ENCODE peak calls at places on chromosome 1, in seven cellular contexts. R is uterus, Y is trophoblast cell, I is hepatocyte, X is thoracic aorta, Q is foreskin keratinocyte, D is MM.1S. U is an unnamed sample.
A peak's percentile ranks its signal among the peaks of the same experiment; 100 is the strongest.

GRCh38 chr1:244087611-244088010 is 36.5 kb downstream of the ZBTB18 start:
- DNase-seq in R (no peak), Y (no peak), I (no peak), X (no peak), Q (no peak), D (no peak), U (no peak)

GRCh38 chr1:6507461-6507911 is 16.0 kb upstream of the PLEKHG5 start:
- DNase-seq in R (no peak), Y (no peak), I (no peak), X (no peak), Q (no peak), D (no peak), U (no peak)

GRCh38 chr1:11355594-11356467 is 82.8 kb downstream of the UBIAD1 start:
- DNase-seq in R (no peak), Y (no peak), I (no peak), X (no peak), Q (no peak), D (no peak), U (no peak)

GRCh38 chr1:231337043-231337471 is 595 bp downstream of the EXOC8 start:
- DNase-seq in R (no peak), Y (no peak), I (no peak), X (no peak), Q (no peak), D (peak; percentile 70), U (no peak)

GRCh38 chr1:39395357-39395831 is 96.0 kb upstream of the BMP8A start:
- DNase-seq in R (no peak), Y (no peak), I (peak; percentile 27), X (no peak), Q (peak; percentile 90), D (no peak), U (peak; percentile 65)

GRCh38 chr1:29695809-29696208 is 459.5 kb downstream of the PTPRU start:
- DNase-seq in R (no peak), Y (no peak), I (no peak), X (no peak), Q (no peak), D (no peak), U (no peak)

GRCh38 chr1:22262583-22262982 is 119.7 kb upstream of the WNT4 start:
- DNase-seq in R (no peak), Y (peak; percentile 50), I (peak; percentile 50), X (no peak), Q (no peak), D (peak; percentile 9), U (no peak)

GRCh38 chr1:15835205-15835740 is 12.2 kb upstream of the SPEN start:
- DNase-seq in R (no peak), Y (no peak), I (no peak), X (no peak), Q (no peak), D (no peak), U (no peak)

GRCh38 chr1:183385746-183386145 is 32.4 kb downstream of the NMNAT2 start:
- DNase-seq in R (no peak), Y (peak; percentile 26), I (no peak), X (no peak), Q (peak; percentile 36), D (no peak), U (peak; percentile 17)

GRCh38 chr1:164380893-164381292 is 178.1 kb upstream of the PBX1 start:
- DNase-seq in R (no peak), Y (no peak), I (no peak), X (peak; percentile 2), Q (no peak), D (no peak), U (no peak)

GRCh38 chr1:112255080-112255479 is 140.9 kb upstream of the CTTNBP2NL start:
- DNase-seq in R (no peak), Y (no peak), I (no peak), X (no peak), Q (peak; percentile 49), D (no peak), U (no peak)

GRCh38 chr1:84409888-84410287 is 11.6 kb downstream of the DNASE2B start:
- DNase-seq in R (no peak), Y (no peak), I (no peak), X (no peak), Q (no peak), D (no peak), U (no peak)

GRCh38 chr1:23638786-23639241 is 52.8 kb upstream of the RPL11 start:
- DNase-seq in R (peak; percentile 59), Y (no peak), I (no peak), X (no peak), Q (no peak), D (no peak), U (no peak)

GRCh38 chr1:151964510-151964909 is 29.1 kb downstream of the S100A10 start:
- DNase-seq in R (no peak), Y (no peak), I (no peak), X (no peak), Q (no peak), D (no peak), U (no peak)

GRCh38 chr1:26786437-26787380 is 1.0 kb upstream of the PIGV start:
- DNase-seq in R (peak; percentile 77), Y (peak; percentile 79), I (peak; percentile 76), X (peak; percentile 35), Q (peak; percentile 22), D (peak; percentile 42), U (no peak)

GRCh38 chr1:40224040-40224439 is 23.7 kb upstream of the TMCO2 start:
- DNase-seq in R (no peak), Y (no peak), I (no peak), X (no peak), Q (no peak), D (no peak), U (no peak)

GRCh38 chr1:214331827-214332423 is 51.0 kb downstream of the SMYD2 start:
- DNase-seq in R (no peak), Y (peak; percentile 45), I (peak; percentile 44), X (no peak), Q (peak; percentile 89), D (peak; percentile 55), U (peak; percentile 55)

GRCh38 chr1:74673351-74674111 is at the start of gene ERICH3:
- DNase-seq in R (no peak), Y (no peak), I (peak; percentile 15), X (no peak), Q (no peak), D (no peak), U (no peak)

GRCh38 chr1:51283977-51284376 is 46.4 kb downstream of the TTC39A start:
- DNase-seq in R (no peak), Y (no peak), I (no peak), X (no peak), Q (no peak), D (no peak), U (no peak)

GRCh38 chr1:157114183-157115121 is 14.8 kb upstream of the ETV3L start:
- DNase-seq in R (no peak), Y (no peak), I (no peak), X (no peak), Q (no peak), D (no peak), U (no peak)

GRCh38 chr1:55234016-55234415 is 18.9 kb upstream of the USP24 start:
- DNase-seq in R (no peak), Y (no peak), I (no peak), X (no peak), Q (no peak), D (no peak), U (no peak)

GRCh38 chr1:217139513-217139912 is 416.3 kb upstream of the ESRRG start:
- DNase-seq in R (no peak), Y (no peak), I (no peak), X (no peak), Q (no peak), D (no peak), U (no peak)

GRCh38 chr1:167697667-167698141 is 24.1 kb upstream of the MPZL1 start:
- DNase-seq in R (no peak), Y (no peak), I (no peak), X (no peak), Q (no peak), D (no peak), U (no peak)

GRCh38 chr1:209554761-209555611 is 28.5 kb upstream of the CAMK1G start:
- DNase-seq in R (no peak), Y (no peak), I (no peak), X (no peak), Q (no peak), D (no peak), U (no peak)

GRCh38 chr1:43885311-43885801 is 48.2 kb upstream of the ARTN start:
- DNase-seq in R (no peak), Y (no peak), I (peak; percentile 34), X (no peak), Q (peak; percentile 78), D (no peak), U (peak; percentile 94)

GRCh38 chr1:41384579-41384978 is 23.3 kb downstream of the FOXO6 start:
- DNase-seq in R (no peak), Y (no peak), I (no peak), X (no peak), Q (no peak), D (no peak), U (no peak)

GRCh38 chr1:192668434-192668983 is 32.6 kb downstream of the RGS13 start:
- DNase-seq in R (no peak), Y (no peak), I (peak; percentile 44), X (no peak), Q (no peak), D (no peak), U (no peak)
- H3K27ac ChIP-seq in R (no peak overlapping the region), Y (no peak overlapping the region), I (no peak overlapping the region), X (no peak overlapping the region), Q (no peak overlapping the region), D (no peak overlapping the region), U (no peak overlapping the region)

GRCh38 chr1:36346741-36347370 is 23.4 kb upstream of the EVA1B start:
- DNase-seq in R (no peak), Y (no peak), I (no peak), X (no peak), Q (no peak), D (no peak), U (no peak)
- H3K27ac ChIP-seq in R (no peak overlapping the region), Y (no peak overlapping the region), I (no peak overlapping the region), X (peak overlapping the region; percentile 9), Q (no peak overlapping the region), D (no peak overlapping the region), U (peak overlapping the region; percentile 19)

GRCh38 chr1:198691063-198691462 is 52.2 kb downstream of the PTPRC start:
- DNase-seq in R (no peak), Y (no peak), I (no peak), X (no peak), Q (no peak), D (no peak), U (no peak)
- H3K27ac ChIP-seq in R (no peak overlapping the region), Y (no peak overlapping the region), I (no peak overlapping the region), X (no peak overlapping the region), Q (no peak overlapping the region), D (no peak overlapping the region), U (no peak overlapping the region)

DNA sequence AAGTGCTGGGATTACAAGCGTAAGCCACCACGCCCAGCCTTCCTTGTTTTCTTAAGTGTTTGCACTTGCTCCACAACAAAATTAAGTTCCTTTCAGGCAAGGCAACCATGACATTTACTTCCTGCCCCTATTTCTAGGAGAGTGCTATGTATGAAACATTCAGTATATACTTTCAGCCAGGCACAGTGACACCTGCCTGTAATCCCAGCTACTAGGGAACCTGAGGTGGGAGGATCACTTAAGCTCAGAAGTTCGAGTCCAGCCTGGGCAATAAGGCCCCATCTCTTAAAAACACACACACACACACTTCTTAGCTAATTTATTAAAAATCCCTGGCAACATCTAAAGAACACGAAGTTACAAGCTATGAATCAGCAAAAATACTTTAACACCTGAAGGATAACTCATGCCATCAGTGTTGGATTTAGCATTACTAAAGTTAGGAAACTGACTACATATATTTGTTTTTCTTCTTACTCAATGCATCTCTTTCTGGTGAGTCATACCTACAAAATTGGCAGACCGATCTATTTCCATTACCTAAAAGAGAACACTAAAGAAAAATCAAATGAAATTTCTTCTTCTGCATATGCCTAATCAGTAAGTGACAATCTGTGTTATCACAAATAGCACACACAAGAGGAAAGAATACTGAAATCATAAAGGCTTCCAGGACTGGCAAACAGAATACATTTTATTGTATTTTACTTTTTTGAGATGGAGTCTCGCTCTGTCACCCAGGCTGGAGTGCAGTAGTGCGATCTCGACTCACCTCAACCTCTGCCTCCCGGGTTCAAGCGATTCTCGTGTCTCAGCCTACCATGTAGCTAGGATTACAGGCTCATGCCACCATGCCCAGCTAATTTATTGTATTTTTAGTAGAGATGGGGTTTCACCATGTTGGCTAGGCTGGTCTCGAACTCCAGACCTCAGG is 41.5 kb downstream of the RNF115 start:
- DNase-seq in R (no peak), Y (no peak), I (no peak), X (no peak), Q (peak; percentile 93), D (no peak), U (peak; percentile 79)
- H3K27ac ChIP-seq in R (peak overlapping the region; percentile 70), Y (no peak overlapping the region), I (peak overlapping the region; percentile 73), X (peak overlapping the region; percentile 85), Q (no peak overlapping the region), D (no peak overlapping the region), U (peak overlapping the region; percentile 84)

U was measured in RWPE1.